ENCODE peak calls at places on chromosomes 4 and X, in eight cellular contexts. T is prostate gland; I is vagina; A is body of pancreas; X is activated CD4-positive, alpha-beta T cell treated with anti-CD3 and anti-CD28 coated beads, Interleukin-2, amount 10 ng/mL, durations not matched to agents 7 days and 5 days; Y is NCI-H2171 treated with DMSO at 0.1 percent for 48 hours; S is SK-N-SH; G is caudate nucleus. D is an unnamed sample.
A peak's percentile ranks its signal among the peaks of the same experiment; 100 is the strongest.

GRCh38 chr4:147284935-147285334 is 196.0 kb upstream of the EDNRA start:
- DNase-seq in G (no peak), T (no peak), X (no peak), A (no peak), Y (no peak), S (no peak), I (no peak), D (no peak)

GRCh38 chr4:87802858-87803257 is 3.5 kb downstream of the IBSP start:
- DNase-seq in G (no peak), T (no peak), I (no peak), A (no peak), Y (no peak), X (no peak), S (no peak), D (no peak)

GRCh38 chr4:137519406-137519805 is 12.9 kb downstream of the PCDH18 start:
- DNase-seq in S (no peak), A (no peak), X (no peak), Y (no peak), G (no peak), T (no peak), I (no peak), D (peak; percentile 79)

GRCh38 chr4:163332526-163333405 is at the start of gene NPY1R:
- DNase-seq in Y (peak; percentile 30), S (peak; percentile 78), G (peak; percentile 85), T (peak; percentile 68), I (no peak), X (peak; percentile 35), A (peak; percentile 85), D (peak; percentile 77)

GRCh38 chr4:1204828-1205591 is 32.6 kb upstream of the SPON2 start:
- DNase-seq in X (no peak), T (no peak), A (peak; percentile 10), I (no peak), G (no peak), Y (no peak), S (peak; percentile 83), D (no peak)

GRCh38 chr4:90403781-90404180 is 276.6 kb downstream of the CCSER1 start:
- DNase-seq in T (no peak), G (no peak), X (no peak), I (no peak), Y (no peak), S (no peak), A (no peak), D (no peak)

GRCh38 chr4:100165809-100166208 is 24.5 kb downstream of the DDIT4L start:
- DNase-seq in Y (no peak), G (no peak), I (no peak), S (no peak), T (no peak), A (no peak), X (no peak), D (no peak)

GRCh38 chrX:40207626-40208025 is 109.9 kb upstream of the BCOR start:
- DNase-seq in S (no peak), A (no peak), Y (peak; percentile 24), X (peak; percentile 17), I (no peak), T (no peak), G (no peak), D (peak; percentile 45)

GRCh38 chr4:2364654-2365053 is 53.8 kb downstream of the ZFYVE28 start:
- DNase-seq in X (peak; percentile 67), I (no peak), S (no peak), G (no peak), T (no peak), A (peak; percentile 27), Y (no peak), D (peak; percentile 61)

GRCh38 chr4:18075823-18076433 is 54.4 kb upstream of the LCORL start:
- DNase-seq in A (peak; percentile 6), G (no peak), Y (peak; percentile 12), T (no peak), I (no peak), S (peak; percentile 6), X (peak; percentile 64), D (peak; percentile 38)

GRCh38 chrX:23737413-23737812 is 5.7 kb downstream of the ACOT9 start:
- DNase-seq in A (no peak), S (no peak), T (no peak), X (no peak), Y (no peak), I (no peak), G (no peak), D (peak; percentile 47)

GRCh38 chr4:967113-968104 is 6.0 kb downstream of the DGKQ start:
- DNase-seq in I (no peak), T (no peak), S (no peak), Y (no peak), G (no peak), A (no peak), X (no peak), D (no peak)

GRCh38 chr4:81913427-81913878 is 441.7 kb upstream of the RASGEF1B start:
- DNase-seq in T (peak; percentile 6), A (peak; percentile 55), G (no peak), Y (peak; percentile 53), I (no peak), S (peak; percentile 46), X (peak; percentile 68), D (peak; percentile 41)

GRCh38 chr4:25442863-25443307 is 65.8 kb downstream of the ANAPC4 start:
- DNase-seq in X (no peak), S (no peak), A (no peak), Y (no peak), I (no peak), T (no peak), G (no peak), D (no peak)

GRCh38 chr4:94407846-94408245 is 43.9 kb upstream of the PDLIM5 start:
- DNase-seq in G (no peak), T (no peak), X (no peak), I (no peak), Y (no peak), S (no peak), A (no peak), D (peak; percentile 21)

GRCh38 chrX:145727476-145727875 is 90.2 kb upstream of the SLITRK2 start:
- DNase-seq in X (no peak), Y (no peak), T (no peak), A (no peak), S (no peak), G (peak; percentile 41), I (no peak), D (peak; percentile 52)

GRCh38 chr4:82890602-82890912 is 396 bp downstream of the SEC31A start:
- DNase-seq in T (no peak), X (no peak), Y (peak; percentile 56), G (no peak), I (no peak), A (no peak), S (no peak), D (no peak)

GRCh38 chrX:14028473-14028872 is 1.2 kb downstream of the GEMIN8 start:
- DNase-seq in A (no peak), I (no peak), S (no peak), G (no peak), T (no peak), X (no peak), Y (no peak), D (peak; percentile 20)

GRCh38 chrX:114451397-114451796 is 132.5 kb upstream of the HTR2C start:
- DNase-seq in S (no peak), T (no peak), A (no peak), Y (no peak), G (no peak), X (no peak), I (no peak), D (no peak)

GRCh38 chr4:128323401-128323800 is 35.8 kb upstream of the PGRMC2 start:
- DNase-seq in G (no peak), Y (no peak), I (no peak), A (no peak), T (no peak), S (no peak), X (no peak), D (no peak)

GRCh38 chrX:145844886-145845285 is 27.3 kb downstream of the SLITRK2 start:
- DNase-seq in S (no peak), A (no peak), T (no peak), X (no peak), G (no peak), I (no peak), Y (no peak), D (no peak)

GRCh38 chrX:75673468-75673867 is 111.6 kb downstream of the MAGEE2 start:
- DNase-seq in X (no peak), A (no peak), I (no peak), G (no peak), S (no peak), Y (no peak), T (no peak), D (no peak)

GRCh38 chr4:13665711-13666660 is 38.5 kb upstream of the BOD1L1 start:
- DNase-seq in Y (no peak), I (no peak), G (no peak), T (no peak), A (no peak), X (no peak), S (no peak), D (peak; percentile 62)

D was measured in fibroblast of mammary gland.